ENCODE peak calls at places on chromosomes 1 and 21, in seven cellular contexts. One of them, this sample, is unnamed.

GRCh38 chr1:110674337-110675059 is at the start of gene KCNA3:
- DNase-seq in NCI-H1417: peak
- DNase-seq in fibroblast of lung: no peak
- DNase-seq in stimulated activated CD8-positive, alpha-beta memory T cell treated with anti-CD3 and anti-CD28 coated beads, Interleukin-2, amount 100 ng/mL, for 1 hour: peak
- DNase-seq in D341Med: peak
- DNase-seq in colonic mucosa: peak
- DNase-seq in effector CD8-positive, alpha-beta T cell: peak
- DNase-seq in this sample: peak

GRCh38 chr1:1881727-1882126 is 9.2 kb downstream of the GNB1 start:
- DNase-seq in colonic mucosa: peak
- DNase-seq in NCI-H1417: peak
- DNase-seq in D341Med: peak
- DNase-seq in effector CD8-positive, alpha-beta T cell: no peak
- DNase-seq in stimulated activated CD8-positive, alpha-beta memory T cell treated with anti-CD3 and anti-CD28 coated beads, Interleukin-2, amount 100 ng/mL, for 1 hour: no peak
- DNase-seq in fibroblast of lung: no peak
- DNase-seq in this sample: no peak

GRCh38 chr1:76640092-76640491 is 227.2 kb upstream of the ST6GALNAC5 start:
- DNase-seq in fibroblast of lung: peak
- DNase-seq in colonic mucosa: no peak
- DNase-seq in NCI-H1417: no peak
- DNase-seq in D341Med: no peak
- DNase-seq in effector CD8-positive, alpha-beta T cell: no peak
- DNase-seq in stimulated activated CD8-positive, alpha-beta memory T cell treated with anti-CD3 and anti-CD28 coated beads, Interleukin-2, amount 100 ng/mL, for 1 hour: no peak
- DNase-seq in this sample: no peak

GRCh38 chr1:206022766-206023165 is 929 bp downstream of the CTSE start:
- DNase-seq in fibroblast of lung: no peak
- DNase-seq in NCI-H1417: no peak
- DNase-seq in colonic mucosa: no peak
- DNase-seq in effector CD8-positive, alpha-beta T cell: no peak
- DNase-seq in stimulated activated CD8-positive, alpha-beta memory T cell treated with anti-CD3 and anti-CD28 coated beads, Interleukin-2, amount 100 ng/mL, for 1 hour: no peak
- DNase-seq in D341Med: no peak
- DNase-seq in this sample: no peak

GRCh38 chr1:52814465-52814864 is 28.1 kb upstream of the ZYG11A start:
- DNase-seq in NCI-H1417: no peak
- DNase-seq in fibroblast of lung: peak
- DNase-seq in stimulated activated CD8-positive, alpha-beta memory T cell treated with anti-CD3 and anti-CD28 coated beads, Interleukin-2, amount 100 ng/mL, for 1 hour: no peak
- DNase-seq in effector CD8-positive, alpha-beta T cell: no peak
- DNase-seq in D341Med: no peak
- DNase-seq in colonic mucosa: no peak
- DNase-seq in this sample: no peak

GRCh38 chr1:216812966-216813365 is 89.7 kb upstream of the ESRRG start:
- DNase-seq in colonic mucosa: no peak
- DNase-seq in effector CD8-positive, alpha-beta T cell: no peak
- DNase-seq in stimulated activated CD8-positive, alpha-beta memory T cell treated with anti-CD3 and anti-CD28 coated beads, Interleukin-2, amount 100 ng/mL, for 1 hour: no peak
- DNase-seq in fibroblast of lung: peak
- DNase-seq in D341Med: no peak
- DNase-seq in NCI-H1417: no peak
- DNase-seq in this sample: no peak

GRCh38 chr21:45408811-45409261 is 3.9 kb downstream of the COL18A1 start:
- DNase-seq in colonic mucosa: no peak
- DNase-seq in D341Med: no peak
- DNase-seq in effector CD8-positive, alpha-beta T cell: no peak
- DNase-seq in NCI-H1417: no peak
- DNase-seq in fibroblast of lung: no peak
- DNase-seq in stimulated activated CD8-positive, alpha-beta memory T cell treated with anti-CD3 and anti-CD28 coated beads, Interleukin-2, amount 100 ng/mL, for 1 hour: no peak
- DNase-seq in this sample: no peak

GRCh38 chr1:37846634-37847339 is 12.6 kb downstream of the MTF1 start:
- DNase-seq in effector CD8-positive, alpha-beta T cell: no peak
- DNase-seq in stimulated activated CD8-positive, alpha-beta memory T cell treated with anti-CD3 and anti-CD28 coated beads, Interleukin-2, amount 100 ng/mL, for 1 hour: no peak
- DNase-seq in colonic mucosa: peak
- DNase-seq in D341Med: no peak
- DNase-seq in NCI-H1417: no peak
- DNase-seq in fibroblast of lung: no peak
- DNase-seq in this sample: no peak

GRCh38 chr1:220796530-220796929 is 9.8 kb downstream of the MTARC1 start:
- DNase-seq in colonic mucosa: no peak
- DNase-seq in NCI-H1417: no peak
- DNase-seq in D341Med: no peak
- DNase-seq in stimulated activated CD8-positive, alpha-beta memory T cell treated with anti-CD3 and anti-CD28 coated beads, Interleukin-2, amount 100 ng/mL, for 1 hour: no peak
- DNase-seq in fibroblast of lung: no peak
- DNase-seq in effector CD8-positive, alpha-beta T cell: no peak
- DNase-seq in this sample: no peak

GRCh38 chr1:164561007-164561406 is 2.0 kb downstream of the PBX1 start:
- DNase-seq in NCI-H1417: peak
- DNase-seq in stimulated activated CD8-positive, alpha-beta memory T cell treated with anti-CD3 and anti-CD28 coated beads, Interleukin-2, amount 100 ng/mL, for 1 hour: no peak
- DNase-seq in fibroblast of lung: peak
- DNase-seq in colonic mucosa: no peak
- DNase-seq in effector CD8-positive, alpha-beta T cell: no peak
- DNase-seq in D341Med: no peak
- DNase-seq in this sample: no peak

GRCh38 chr1:100354971-100355394 is 2.7 kb downstream of the CDC14A start:
- DNase-seq in NCI-H1417: peak
- DNase-seq in D341Med: peak
- DNase-seq in colonic mucosa: peak
- DNase-seq in stimulated activated CD8-positive, alpha-beta memory T cell treated with anti-CD3 and anti-CD28 coated beads, Interleukin-2, amount 100 ng/mL, for 1 hour: no peak
- DNase-seq in effector CD8-positive, alpha-beta T cell: no peak
- DNase-seq in fibroblast of lung: peak
- DNase-seq in this sample: peak

GRCh38 chr1:2955652-2956051 is 65.6 kb upstream of the ACTRT2 start:
- DNase-seq in NCI-H1417: no peak
- DNase-seq in effector CD8-positive, alpha-beta T cell: no peak
- DNase-seq in colonic mucosa: no peak
- DNase-seq in D341Med: no peak
- DNase-seq in stimulated activated CD8-positive, alpha-beta memory T cell treated with anti-CD3 and anti-CD28 coated beads, Interleukin-2, amount 100 ng/mL, for 1 hour: no peak
- DNase-seq in fibroblast of lung: no peak
- DNase-seq in this sample: no peak

GRCh38 chr1:19067912-19068638 is 111.6 kb upstream of the IFFO2 start:
- DNase-seq in fibroblast of lung: no peak
- DNase-seq in stimulated activated CD8-positive, alpha-beta memory T cell treated with anti-CD3 and anti-CD28 coated beads, Interleukin-2, amount 100 ng/mL, for 1 hour: no peak
- DNase-seq in NCI-H1417: no peak
- DNase-seq in colonic mucosa: no peak
- DNase-seq in effector CD8-positive, alpha-beta T cell: no peak
- DNase-seq in D341Med: no peak
- DNase-seq in this sample: no peak

GRCh38 chr1:108575241-108575850 is 15.4 kb downstream of the EEIG2 start:
- DNase-seq in fibroblast of lung: peak
- DNase-seq in D341Med: no peak
- DNase-seq in NCI-H1417: no peak
- DNase-seq in colonic mucosa: no peak
- DNase-seq in effector CD8-positive, alpha-beta T cell: no peak
- DNase-seq in stimulated activated CD8-positive, alpha-beta memory T cell treated with anti-CD3 and anti-CD28 coated beads, Interleukin-2, amount 100 ng/mL, for 1 hour: no peak
- DNase-seq in this sample: no peak

GRCh38 chr1:170619167-170620030 is 44.5 kb upstream of the PRRX1 start:
- DNase-seq in stimulated activated CD8-positive, alpha-beta memory T cell treated with anti-CD3 and anti-CD28 coated beads, Interleukin-2, amount 100 ng/mL, for 1 hour: no peak
- DNase-seq in colonic mucosa: no peak
- DNase-seq in D341Med: no peak
- DNase-seq in fibroblast of lung: peak
- DNase-seq in NCI-H1417: peak
- DNase-seq in effector CD8-positive, alpha-beta T cell: no peak
- DNase-seq in this sample: peak

This sample was measured in NCI-H146.